ENCODE peak calls at places on chromosomes 1 and 21, in five cellular contexts. Y, I, D, U and V are unnamed samples. For H3K4me1, the result is how much of the 10 kb centered on the place peaks cover.

GRCh38 chr1:75932304-75932703 is at the start of gene ASB17:
- DNase-seq in Y (no peak), I (no peak), D (no peak), U (no peak), V (no peak)

GRCh38 chr1:24507423-24507804 is 4.8 kb downstream of the RCAN3 start:
- DNase-seq in Y (no peak), I (no peak), D (no peak), U (no peak), V (no peak)

GRCh38 chr1:94384485-94385353 is 33.5 kb upstream of the ABCD3 start:
- DNase-seq in Y (no peak), I (no peak), D (no peak), U (no peak), V (peak)

GRCh38 chr1:216805233-216805632 is 82.0 kb upstream of the ESRRG start:
- DNase-seq in Y (no peak), I (no peak), D (no peak), U (peak), V (no peak)

GRCh38 chr1:55005351-55006140 is 6.8 kb downstream of the BSND start:
- DNase-seq in Y (no peak), I (no peak), D (peak), U (no peak), V (no peak)

GRCh38 chr1:207007352-207008033 is 25.1 kb downstream of the C1orf116 start:
- DNase-seq in Y (no peak), I (peak), D (peak), U (peak), V (no peak)

GRCh38 chr21:45945868-45946210 is 35.7 kb upstream of the COL6A1 start:
- DNase-seq in Y (no peak), I (no peak), D (no peak), U (no peak), V (no peak)

GRCh38 chr1:9655836-9656235 is 4.3 kb downstream of the PIK3CD start:
- DNase-seq in Y (no peak), I (no peak), D (no peak), U (no peak), V (no peak)

GRCh38 chr1:69777933-69778332 is 210.2 kb downstream of the LRRC7 start:
- DNase-seq in Y (no peak), I (no peak), D (no peak), U (no peak), V (no peak)

GRCh38 chr1:21773585-21773984 is 9.4 kb downstream of the USP48 start:
- DNase-seq in Y (no peak), I (no peak), D (no peak), U (no peak), V (no peak)

GRCh38 chr21:34126269-34126668 is 52.9 kb downstream of the MRPS6 start:
- DNase-seq in Y (no peak), I (peak), D (peak), U (peak), V (no peak)

GRCh38 chr1:234143681-234144080 is 229.6 kb upstream of the COA6 start:
- DNase-seq in Y (no peak), I (no peak), D (no peak), U (no peak), V (no peak)

GRCh38 chr1:235328271-235329138 is at the start of gene GGPS1:
- DNase-seq in Y (peak), I (peak), D (peak), U (peak), V (peak)

GRCh38 chr21:33022828-33023573 is 2.7 kb upstream of the OLIG2 start:
- DNase-seq in Y (no peak), I (no peak), D (no peak), U (no peak), V (no peak)

GRCh38 chr21:28334407-28334806 is 658.3 kb downstream of the LTN1 start:
- DNase-seq in Y (no peak), I (no peak), D (no peak), U (no peak), V (no peak)

GRCh38 chr1:66380452-66381212 is 153.3 kb upstream of the SGIP1 start:
- DNase-seq in Y (peak), I (no peak), D (peak), U (no peak), V (no peak)

GRCh38 chr1:90007979-90008404 is 13.1 kb downstream of the ZNF326 start:
- DNase-seq in Y (no peak), I (no peak), D (no peak), U (peak), V (no peak)

GRCh38 chr1:182291584-182292192 is 99.9 kb downstream of the GLUL start:
- DNase-seq in Y (no peak), I (no peak), D (no peak), U (no peak), V (no peak)

GRCh38 chr1:115534106-115534505 is 107.7 kb upstream of the VANGL1 start:
- DNase-seq in Y (no peak), I (no peak), D (no peak), U (no peak), V (no peak)
- H3K4me1 ChIP-seq in Y (under half), I (under half), D (under half), U (under half), V (under half)

DNA sequence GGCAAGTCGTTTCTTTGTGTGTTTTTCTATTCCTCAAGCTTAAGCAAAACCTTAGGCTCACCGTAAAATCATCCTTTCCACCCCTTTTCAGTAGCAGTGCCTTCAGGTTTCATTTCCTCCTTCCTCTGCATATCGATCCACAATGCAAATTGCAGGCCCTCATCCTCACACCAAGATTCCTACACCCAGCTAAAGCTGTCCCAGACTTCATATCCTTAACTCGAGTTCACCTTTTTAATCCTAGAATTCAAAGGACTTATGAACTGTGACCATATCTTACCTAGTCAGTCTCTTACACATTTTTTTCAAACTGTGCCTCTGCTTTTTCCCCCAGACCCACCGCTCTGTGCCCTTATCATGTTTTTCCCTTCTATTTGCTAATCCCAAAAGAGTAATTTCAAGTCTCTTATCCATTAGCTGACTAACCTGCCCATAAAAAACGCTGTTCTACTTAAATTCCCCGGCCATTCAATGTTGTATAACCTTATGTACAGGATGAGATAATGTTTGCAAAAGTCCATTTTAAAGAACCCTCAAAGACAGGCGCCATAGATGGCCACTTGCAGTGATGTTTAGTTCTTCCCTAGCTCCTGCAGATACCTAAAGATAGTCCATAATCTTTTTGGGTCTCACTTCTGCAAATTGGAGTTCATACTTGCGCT is 1.5 kb downstream of the AKIRIN1 start:
- DNase-seq in Y (no peak), I (no peak), D (peak), U (no peak), V (no peak)
- H3K4me1 ChIP-seq in Y (half or more), I (under half), D (under half), U (under half), V (under half)

GRCh38 chr21:21034046-21034445 is 35.8 kb downstream of the NCAM2 start:
- DNase-seq in Y (no peak), I (no peak), D (no peak), U (peak), V (no peak)
- H3K4me1 ChIP-seq in Y (under half), I (under half), D (under half), U (under half), V (under half)

DNA sequence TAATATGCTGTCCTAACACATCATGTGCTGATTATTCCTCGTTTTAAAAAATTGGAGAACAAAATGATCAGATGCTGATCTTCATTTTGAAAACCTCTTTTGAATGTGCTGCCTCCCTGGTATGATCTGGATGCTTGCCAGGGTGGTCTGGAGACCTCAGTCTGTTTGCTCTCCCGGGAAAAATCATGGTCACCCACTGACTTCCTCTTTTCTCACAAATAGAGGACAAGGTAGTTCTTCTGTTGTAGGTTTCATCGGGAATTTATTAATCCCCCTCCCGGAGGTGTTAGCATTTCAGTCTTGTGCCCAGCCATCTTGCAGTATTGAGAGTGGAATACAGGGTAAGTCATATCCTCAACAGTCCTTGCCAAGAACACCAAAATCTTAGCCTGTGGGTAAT is 234.4 kb downstream of the SETD4 start:
- DNase-seq in Y (no peak), I (no peak), D (no peak), U (no peak), V (no peak)
- H3K4me1 ChIP-seq in Y (under half), I (under half), D (under half), U (under half), V (under half)

DNA sequence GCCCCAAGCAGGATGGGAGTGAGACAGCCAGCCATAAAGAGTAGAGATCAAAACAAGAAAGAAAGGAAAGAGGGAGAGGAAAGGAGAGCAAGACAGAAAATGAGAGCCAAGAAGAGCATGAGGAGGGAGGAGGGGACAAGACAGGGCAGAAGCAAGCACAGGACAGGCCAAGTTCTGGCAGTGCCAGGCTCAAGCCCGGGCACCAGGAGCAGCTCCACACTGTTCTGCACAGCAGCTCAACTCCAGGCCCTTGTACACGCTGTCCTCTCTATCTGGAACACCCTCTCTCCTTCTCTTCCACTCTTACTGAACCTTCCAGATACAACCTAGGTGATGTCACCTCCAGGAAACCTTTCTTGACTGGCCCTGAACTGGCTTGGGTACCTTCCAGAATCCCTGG is 11.7 kb downstream of the IFFO2 start:
- DNase-seq in Y (no peak), I (no peak), D (no peak), U (no peak), V (no peak)
- H3K4me1 ChIP-seq in Y (half or more), I (half or more), D (under half), U (under half), V (under half)

GRCh38 chr1:205316179-205316578 is 5.4 kb downstream of the NUAK2 start:
- DNase-seq in Y (no peak), I (no peak), D (no peak), U (no peak), V (no peak)

GRCh38 chr1:205314986-205315618 is 6.4 kb downstream of the NUAK2 start:
- DNase-seq in Y (no peak), I (no peak), D (no peak), U (no peak), V (no peak)

GRCh38 chr1:205310981-205311704 is 10.4 kb downstream of the NUAK2 start:
- DNase-seq in Y (no peak), I (no peak), D (no peak), U (no peak), V (no peak)

GRCh38 chr1:205312866-205313680 is 8.5 kb downstream of the NUAK2 start:
- DNase-seq in Y (no peak), I (no peak), D (no peak), U (no peak), V (no peak)

DNA sequence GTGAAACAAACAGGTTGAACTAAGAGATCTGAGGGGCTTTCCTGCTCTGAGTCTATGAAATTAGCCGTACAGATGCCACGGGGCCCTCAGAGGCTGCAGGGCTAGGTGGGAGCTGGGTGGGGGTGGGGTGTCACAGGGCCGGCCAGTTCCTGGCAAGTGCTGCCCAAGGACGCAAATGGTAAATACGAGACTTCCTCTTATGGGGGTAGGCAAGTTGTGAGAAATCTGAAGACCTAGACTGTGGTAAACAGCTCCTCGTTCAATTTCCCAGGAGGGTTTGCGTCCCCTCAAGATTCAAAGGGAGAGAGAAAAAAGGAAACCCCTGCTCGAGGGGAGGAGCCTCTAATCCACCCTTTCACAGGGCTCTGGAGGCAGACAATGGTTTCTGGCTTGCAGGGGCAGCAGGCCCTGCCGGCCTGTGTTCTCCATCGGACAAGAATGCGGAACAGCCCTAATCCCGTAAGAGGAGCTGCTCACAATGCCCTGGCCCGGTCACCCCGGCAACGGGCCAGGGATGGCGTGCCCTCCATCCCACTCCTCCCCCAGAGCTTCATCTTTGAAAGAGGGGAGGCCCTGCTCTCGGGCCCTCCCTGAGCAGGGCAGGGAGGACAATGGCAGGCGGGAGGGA is 7.8 kb downstream of the NUAK2 start:
- DNase-seq in Y (no peak), I (no peak), D (no peak), U (peak), V (peak)
- H3K4me1 ChIP-seq in Y (half or more), I (under half), D (under half), U (under half), V (half or more)

GRCh38 chr1:176705585-176705984 is 242.6 kb downstream of the PAPPA2 start:
- DNase-seq in Y (no peak), I (no peak), D (no peak), U (no peak), V (no peak)

GRCh38 chr1:176696689-176697088 is 233.7 kb downstream of the PAPPA2 start:
- DNase-seq in Y (no peak), I (no peak), D (no peak), U (no peak), V (no peak)

GRCh38 chr1:176699821-176700220 is 236.8 kb downstream of the PAPPA2 start:
- DNase-seq in Y (no peak), I (no peak), D (no peak), U (no peak), V (no peak)

GRCh38 chr1:176696109-176696508 is 233.1 kb downstream of the PAPPA2 start:
- DNase-seq in Y (no peak), I (peak), D (peak), U (peak), V (no peak)

DNA sequence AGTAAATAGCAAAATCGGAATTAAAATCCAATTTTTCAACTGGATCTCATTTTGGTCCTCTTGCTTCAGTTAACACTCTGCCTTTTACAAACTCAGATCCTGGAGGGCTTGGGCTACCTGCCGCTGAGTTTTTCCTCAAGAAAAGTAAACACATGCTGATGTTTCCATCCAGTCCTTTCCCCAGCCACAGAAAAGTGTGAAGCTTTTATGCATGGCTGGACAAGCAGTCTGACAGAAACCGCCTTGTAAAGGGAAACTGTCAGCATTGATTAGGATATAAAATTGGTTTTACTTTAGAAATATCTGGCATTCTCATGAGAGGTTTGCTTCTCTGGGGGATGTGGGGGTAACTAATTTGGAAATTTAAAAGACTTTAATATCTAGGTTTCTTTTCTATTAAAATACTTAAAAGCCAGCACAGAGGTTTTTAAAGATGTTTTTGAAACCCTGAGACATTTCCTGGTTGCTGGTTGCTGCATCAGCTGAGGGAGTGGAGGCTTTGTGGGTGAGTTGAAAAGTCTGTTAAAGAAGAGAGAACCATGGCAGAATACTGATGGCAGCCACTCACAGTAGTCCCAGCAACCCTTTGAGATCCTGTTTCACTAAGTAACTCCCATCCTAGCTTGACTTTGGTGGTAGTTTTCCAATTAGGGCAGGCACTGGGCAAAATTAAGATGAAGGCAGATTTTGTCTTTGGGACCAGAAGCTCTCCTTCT is 238.3 kb downstream of the PAPPA2 start:
- DNase-seq in Y (no peak), I (no peak), D (no peak), U (no peak), V (no peak)
- H3K4me1 ChIP-seq in Y (under half), I (under half), D (under half), U (under half), V (under half)